ENCODE peak calls at places on chromosomes 12 and 14, in four cellular contexts. R is foreskin fibroblast, T is kidney epithelial cell, H is HepG2. J is an unnamed sample.

GRCh38 chr12:124881123-124881522 is 17.5 kb upstream of the SCARB1 start:
- DNase-seq in R (no peak), T (no peak), H (peak; percentile 80), J (no peak)

GRCh38 chr12:19273482-19274330 is 144.2 kb downstream of the PLEKHA5 start:
- DNase-seq in R (peak; percentile 95), T (peak; percentile 92), H (peak; percentile 56), J (no peak)

GRCh38 chr14:21095430-21096205 is 2.8 kb downstream of the ZNF219 start:
- DNase-seq in R (peak; percentile 53), T (no peak), H (no peak), J (no peak)

GRCh38 chr14:91872011-91872476 is 4.7 kb upstream of the TC2N start:
- DNase-seq in R (no peak), T (no peak), H (peak; percentile 8), J (no peak)

GRCh38 chr12:13359636-13360035 is 163.1 kb downstream of the EMP1 start:
- DNase-seq in R (no peak), T (no peak), H (no peak), J (no peak)

GRCh38 chr14:99982449-99983250 is 82.6 kb upstream of the EVL start:
- DNase-seq in R (peak; percentile 56), T (peak; percentile 18), H (peak; percentile 39), J (peak; percentile 67)

GRCh38 chr12:9255837-9256236 is 47.6 kb upstream of the PZP start:
- DNase-seq in R (no peak), T (no peak), H (no peak), J (no peak)

GRCh38 chr12:77925536-77926108 is 94.9 kb downstream of the NAV3 start:
- DNase-seq in R (peak; percentile 89), T (peak; percentile 85), H (peak; percentile 78), J (peak; percentile 84)

GRCh38 chr12:130086248-130086647 is 76.0 kb upstream of the FZD10 start:
- DNase-seq in R (no peak), T (no peak), H (no peak), J (no peak)

GRCh38 chr14:33120966-33121365 is 182.3 kb downstream of the NPAS3 start:
- DNase-seq in R (peak; percentile 36), T (no peak), H (no peak), J (no peak)

GRCh38 chr14:65750906-65751305 is 338.4 kb downstream of the FUT8 start:
- DNase-seq in R (no peak), T (no peak), H (no peak), J (no peak)

GRCh38 chr14:65134651-65135579 is 32.6 kb upstream of the MAX start:
- DNase-seq in R (no peak), T (no peak), H (no peak), J (no peak)

GRCh38 chr12:72346331-72346944 is 74.3 kb downstream of the TRHDE start:
- DNase-seq in R (peak; percentile 66), T (peak; percentile 50), H (peak; percentile 62), J (peak; percentile 65)

GRCh38 chr12:75852143-75852542 is 179.4 kb downstream of the PHLDA1 start:
- DNase-seq in R (peak; percentile 50), T (peak; percentile 56), H (no peak), J (no peak)

GRCh38 chr12:130286041-130286440 is 51.6 kb upstream of the PIWIL1 start:
- DNase-seq in R (no peak), T (no peak), H (peak; percentile 11), J (no peak)

DNA sequence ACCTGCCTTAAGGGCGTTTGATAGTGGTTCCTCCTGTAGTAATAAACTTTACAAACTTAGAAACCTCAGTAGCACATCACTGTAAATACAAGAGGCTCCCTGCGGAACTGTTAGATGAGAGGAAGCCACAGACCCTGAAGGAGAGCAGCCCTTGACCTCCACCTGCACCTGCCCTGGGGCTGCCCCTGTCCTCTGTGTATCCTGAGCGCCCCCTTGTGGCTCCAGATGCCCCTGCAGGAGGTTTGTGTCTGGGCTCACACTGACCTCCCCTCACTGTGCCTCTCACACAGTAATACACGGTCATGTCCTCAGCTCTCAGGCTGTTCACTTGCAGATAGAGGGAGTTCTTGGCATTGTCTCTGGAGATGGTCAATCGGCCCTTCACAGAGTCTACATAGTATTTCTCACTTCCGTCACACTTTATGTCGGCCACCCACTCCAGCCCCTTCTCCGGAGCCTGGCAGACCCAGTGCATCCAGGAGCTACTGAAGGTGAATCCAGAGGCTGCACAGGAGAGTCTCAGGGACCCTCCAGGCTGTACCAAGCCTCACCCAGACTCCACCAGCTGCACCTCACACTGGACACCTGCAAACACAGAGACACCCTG is 1059.8 kb downstream of the TMEM121 start:
- DNase-seq in R (no peak), T (no peak), H (peak; percentile 37), J (peak; percentile 64)
- TF ChIP-seq CTCF in R (no peak), T (peak; percentile 5), H (peak; percentile 77), J (peak; percentile 58)

DNA sequence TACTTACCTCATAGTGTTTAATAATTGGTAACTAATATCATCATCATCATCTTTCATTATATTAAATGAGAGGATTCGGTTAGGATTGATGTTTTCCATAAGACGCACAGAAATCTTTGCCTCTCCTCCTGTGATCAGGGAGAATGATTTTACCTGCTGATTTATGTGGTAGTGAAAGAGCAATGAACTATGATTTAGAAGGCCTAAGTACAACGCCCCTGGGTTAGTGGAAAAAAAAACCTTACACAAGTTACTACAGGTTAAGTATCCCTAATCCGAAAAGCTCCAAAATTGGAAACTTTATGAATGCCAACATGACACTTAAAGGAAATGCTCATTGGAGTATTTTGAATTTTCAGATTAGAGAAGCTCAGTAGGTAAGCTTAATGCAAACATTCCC is 55.8 kb downstream of the ARID2 start:
- DNase-seq in R (no peak), T (no peak), H (no peak), J (no peak)
- TF ChIP-seq CTCF in R (no peak), T (no peak), H (no peak), J (no peak)

GRCh38 chr14:70567791-70568190 is 32.7 kb downstream of the MED6 start:
- DNase-seq in R (peak; percentile 11), T (no peak), H (peak; percentile 64), J (peak; percentile 43)
- TF ChIP-seq CTCF in R (peak; percentile 59), T (peak; percentile 49), H (peak; percentile 83), J (peak; percentile 37)

DNA sequence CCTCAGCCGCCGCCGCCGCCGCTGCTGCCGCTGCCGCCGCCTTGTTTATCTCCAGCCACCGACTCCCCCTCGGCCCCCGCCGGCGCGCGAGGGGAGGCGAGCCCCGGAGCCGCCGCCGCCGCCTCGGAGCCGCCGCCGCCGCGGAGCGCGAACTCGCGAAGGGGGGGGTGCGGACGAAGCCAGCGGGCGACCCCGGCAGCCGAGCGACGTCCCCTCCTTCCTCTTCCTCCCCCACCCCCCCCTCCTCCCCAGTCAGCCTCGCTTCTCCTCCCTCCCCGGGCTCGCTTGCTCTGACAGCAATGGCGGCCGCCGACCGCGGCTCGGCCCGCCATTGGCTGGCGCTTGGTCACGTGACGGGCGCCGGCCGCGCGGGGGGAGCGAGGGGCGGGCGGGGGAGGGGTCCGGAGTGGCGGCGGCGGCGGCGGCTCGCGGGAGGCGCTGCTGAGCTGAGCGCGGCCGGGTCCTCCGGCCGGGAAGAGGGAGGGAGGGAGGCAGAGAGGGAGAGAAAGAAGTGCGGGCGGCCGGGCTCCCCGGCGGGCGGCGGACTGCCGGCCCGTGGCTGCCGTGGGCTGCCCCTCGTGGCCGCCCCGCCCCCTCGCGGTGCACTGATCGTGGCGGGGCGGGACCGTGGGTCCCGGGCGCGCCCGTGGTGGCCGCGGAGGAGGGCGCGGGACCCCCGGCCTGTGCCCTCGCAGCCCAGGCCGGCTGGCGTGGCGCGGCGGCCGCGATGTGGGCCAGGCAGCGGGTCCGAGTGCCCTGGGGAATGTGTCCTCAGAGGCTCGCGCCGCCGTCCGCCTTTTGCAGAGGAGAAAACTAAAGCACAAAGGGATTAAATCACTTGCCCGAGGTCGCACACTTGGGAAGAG is at the start of gene MED13L:
- DNase-seq in R (peak; percentile 85), T (no peak), H (peak; percentile 64), J (peak; percentile 86)
- TF ChIP-seq CTCF in R (no peak), T (no peak), H (peak; percentile 58), J (no peak)

GRCh38 chr12:104941454-104941853 is 16.6 kb downstream of the SLC41A2 start:
- DNase-seq in R (no peak), T (no peak), H (no peak), J (no peak)
- TF ChIP-seq CTCF in R (no peak), T (no peak), H (no peak), J (no peak)

GRCh38 chr14:75880512-75880911 is 101.3 kb downstream of the TGFB3 start:
- DNase-seq in R (no peak), T (no peak), H (no peak), J (no peak)
- TF ChIP-seq CTCF in R (no peak), T (no peak), H (peak; percentile 27), J (no peak)

GRCh38 chr14:35292051-35292769 is at the start of gene PSMA6:
- DNase-seq in R (peak; percentile 99), T (peak; percentile 96), H (peak; percentile 100), J (peak; percentile 98)
- TF ChIP-seq CTCF in R (no peak), T (no peak), H (peak; percentile 25), J (no peak)

J was measured in Caco-2.